ENCODE peak calls at places on chromosomes 7 and 10, in four cellular contexts. I is WERI-Rb-1, O is dorsolateral prefrontal cortex, R is heart left ventricle. F is an unnamed sample.

GRCh38 chr7:16083931-16084330 is 337.4 kb downstream of the CRPPA start:
- DNase-seq in I (no peak), O (no peak), R (no peak), F (no peak)

GRCh38 chr7:107785926-107786325 is 17.1 kb downstream of the SLC26A3 start:
- DNase-seq in I (no peak), O (no peak), R (no peak), F (no peak)

GRCh38 chr10:25388862-25389206 is 214.0 kb downstream of the GPR158 start:
- DNase-seq in I (no peak), O (no peak), R (no peak), F (peak)

GRCh38 chr7:134941947-134942346 is 44.4 kb upstream of the AGBL3 start:
- DNase-seq in I (no peak), O (no peak), R (no peak), F (no peak)

GRCh38 chr7:118006979-118007378 is 133.7 kb upstream of the CTTNBP2 start:
- DNase-seq in I (no peak), O (no peak), R (no peak), F (no peak)

GRCh38 chr10:10821926-10822325 is 195.7 kb upstream of the CELF2 start:
- DNase-seq in I (no peak), O (no peak), R (no peak), F (no peak)

GRCh38 chr10:88804083-88804812 is 1.7 kb downstream of the LIPM start:
- DNase-seq in I (no peak), O (no peak), R (no peak), F (no peak)

GRCh38 chr7:120070201-120070600 is 202.8 kb upstream of the KCND2 start:
- DNase-seq in I (no peak), O (no peak), R (no peak), F (no peak)

GRCh38 chr7:74178632-74179031 is 4.5 kb downstream of the EIF4H start:
- DNase-seq in I (no peak), O (no peak), R (no peak), F (no peak)

GRCh38 chr7:36228039-36228438 is 75.0 kb downstream of the EEPD1 start:
- DNase-seq in I (no peak), O (no peak), R (no peak), F (no peak)

GRCh38 chr10:73264423-73264822 is 12.0 kb upstream of the MRPS16 start:
- DNase-seq in I (no peak), O (no peak), R (no peak), F (no peak)

GRCh38 chr7:11716185-11716584 is 115.8 kb downstream of the THSD7A start:
- DNase-seq in I (no peak), O (no peak), R (no peak), F (no peak)

GRCh38 chr10:541041-541440 is 148.4 kb downstream of the DIP2C start:
- DNase-seq in I (no peak), O (peak), R (no peak), F (no peak)

DNA sequence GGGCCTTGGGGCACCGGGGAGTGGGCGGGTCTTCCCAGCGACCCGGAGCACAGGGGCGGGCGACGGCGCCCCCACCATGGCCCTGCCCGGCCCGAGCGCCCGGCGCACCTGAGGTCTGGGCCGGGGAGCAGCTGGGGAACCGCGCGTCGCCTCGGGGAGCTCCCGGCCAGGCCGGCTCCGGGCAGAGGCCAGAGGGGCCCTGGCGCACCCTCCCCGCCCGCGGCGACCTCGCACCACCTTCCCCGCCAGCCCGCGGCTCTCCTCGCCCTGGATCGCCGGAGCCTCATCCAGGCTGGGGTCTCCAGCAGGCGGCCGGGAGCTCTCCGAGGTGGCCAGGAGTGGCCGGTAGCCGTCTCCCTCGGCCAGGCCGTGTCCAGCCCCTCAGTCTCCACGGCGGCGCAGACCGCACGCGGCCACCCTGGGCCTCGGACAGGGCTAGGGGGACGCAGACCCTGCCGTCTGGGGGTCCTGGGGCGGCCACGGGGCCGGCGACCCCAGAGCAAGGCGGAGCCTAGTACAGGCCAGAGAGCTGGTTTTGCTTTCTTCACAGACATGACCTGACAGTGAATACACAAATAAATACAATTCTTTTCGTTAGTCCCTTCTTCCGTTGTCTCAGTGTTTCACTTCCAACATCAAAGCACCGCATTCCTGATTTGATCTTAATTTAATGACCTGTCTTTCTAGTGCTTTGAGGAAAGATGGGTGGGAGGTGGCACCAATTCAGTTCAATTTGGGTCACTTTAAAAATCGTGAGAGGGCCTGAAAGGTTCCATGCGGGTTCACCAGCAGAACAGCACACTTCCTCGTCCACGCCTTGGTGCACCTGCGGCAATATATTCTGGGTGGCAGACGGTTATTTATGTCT is 357.0 kb downstream of the DNAJB6 start:
- DNase-seq in I (peak), O (no peak), R (no peak), F (no peak)
- H3K4me3 ChIP-seq in I (no peak), O (no peak), R (peak), F (no peak)

GRCh38 chr10:118668228-118668952 is 72.9 kb upstream of the PRLHR start:
- DNase-seq in I (no peak), O (no peak), R (no peak), F (no peak)
- H3K4me3 ChIP-seq in I (no peak), O (no peak), R (no peak), F (no peak)

DNA sequence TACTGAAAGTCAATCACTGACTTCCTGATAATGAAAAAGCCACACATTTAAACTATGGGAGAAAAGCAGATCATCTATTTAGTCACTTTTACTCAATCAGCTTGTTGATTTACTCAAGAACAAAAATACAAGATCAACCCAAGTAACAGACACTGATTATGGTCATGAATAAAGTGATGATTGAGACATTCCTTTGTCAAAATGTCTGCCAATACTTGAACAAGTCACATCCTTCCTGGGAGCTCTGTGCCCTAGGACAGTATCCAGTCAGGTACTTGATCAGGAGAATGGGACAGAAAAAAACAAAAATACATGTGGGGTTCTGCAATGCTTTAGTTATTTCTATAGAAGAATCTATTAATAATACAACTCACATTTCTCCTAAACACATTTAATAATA is 150.0 kb upstream of the NEBL start:
- DNase-seq in I (no peak), O (no peak), R (no peak), F (no peak)
- H3K4me3 ChIP-seq in I (no peak), O (no peak), R (no peak), F (no peak)

DNA sequence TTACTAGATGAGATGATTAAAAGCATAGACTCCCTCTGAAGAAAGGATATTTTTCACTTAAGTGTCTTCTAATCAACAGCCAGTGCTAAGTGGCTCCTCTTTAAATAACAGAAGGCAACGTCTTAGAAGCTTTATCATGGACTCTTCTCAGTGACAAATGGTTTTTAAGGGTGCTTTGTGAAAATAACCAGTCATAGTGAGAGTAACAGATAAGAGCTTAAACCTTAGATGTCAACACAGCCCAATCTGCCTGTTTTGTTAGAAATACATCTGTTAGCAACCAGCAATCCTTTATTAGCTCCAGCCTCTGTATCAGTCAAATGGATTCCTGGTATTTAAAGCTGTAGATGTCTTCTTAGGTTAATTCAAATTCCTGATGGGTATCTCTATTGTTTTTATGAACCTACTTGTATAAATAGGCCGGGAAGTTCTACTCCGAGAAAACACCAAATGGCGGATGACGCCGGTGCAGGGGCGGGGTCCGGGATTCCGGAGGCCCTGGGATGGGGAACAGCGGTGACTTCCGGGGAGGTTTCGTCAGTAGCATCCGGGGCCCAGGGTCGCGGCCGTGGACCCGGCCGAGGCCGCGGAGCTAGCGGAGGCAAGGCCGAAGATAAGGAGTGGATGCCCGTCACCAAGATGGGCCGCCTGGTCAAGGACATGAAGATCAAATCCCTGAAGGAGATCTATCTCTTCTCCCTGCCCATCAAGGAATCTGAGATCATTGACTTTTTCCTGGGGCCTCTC is 285.3 kb downstream of the GPR37 start:
- DNase-seq in I (no peak), O (no peak), R (no peak), F (peak)
- H3K4me3 ChIP-seq in I (no peak), O (no peak), R (no peak), F (no peak)

GRCh38 chr10:71966046-71967004 is 2.1 kb downstream of the CHST3 start:
- DNase-seq in I (no peak), O (no peak), R (no peak), F (peak)

GRCh38 chr10:71964669-71965515 is 697 bp downstream of the CHST3 start:
- DNase-seq in I (peak), O (no peak), R (peak), F (no peak)

GRCh38 chr10:71963756-71964668 is at the start of gene CHST3:
- DNase-seq in I (peak), O (peak), R (peak), F (peak)

GRCh38 chr10:71963351-71963755 is 842 bp upstream of the CHST3 start:
- DNase-seq in I (no peak), O (no peak), R (peak), F (peak)

GRCh38 chr10:71965623-71966022 is 1.4 kb downstream of the CHST3 start:
- DNase-seq in I (no peak), O (no peak), R (no peak), F (peak)
- H3K4me3 ChIP-seq in I (no peak), O (peak), R (peak), F (peak)

F was measured in upper lobe of left lung.